ENCODE peak calls at places on chromosomes 4 and X, in six cellular contexts. W is tibial nerve, T is dorsolateral prefrontal cortex, U is HepG2, N is SK-N-SH, V is right atrium auricular region. A is an unnamed sample.

GRCh38 chr4:147578057-147578476 is 39.1 kb upstream of the TMEM184C start:
- DNase-seq in W (no peak), V (no peak), T (no peak), U (peak; percentile 3), N (peak; percentile 11), A (no peak)

GRCh38 chr4:38654273-38654672 is 9.7 kb upstream of the KLF3 start:
- DNase-seq in U (no peak), W (no peak), V (no peak), T (no peak), N (no peak), A (no peak)

GRCh38 chr4:156786713-156787112 is 184.9 kb downstream of the PDGFC start:
- DNase-seq in W (no peak), N (no peak), T (no peak), U (no peak), V (no peak), A (no peak)

GRCh38 chr4:163701915-163702314 is 207.4 kb downstream of the TMA16 start:
- DNase-seq in U (no peak), N (no peak), T (no peak), W (no peak), V (no peak), A (peak; percentile 26)

GRCh38 chr4:166675411-166675810 is 558.9 kb downstream of the SPOCK3 start:
- DNase-seq in T (no peak), U (no peak), N (no peak), V (no peak), W (peak; percentile 13), A (no peak)

GRCh38 chr4:101277661-101278060 is 69.7 kb downstream of the PPP3CA start:
- DNase-seq in U (no peak), N (no peak), V (no peak), T (no peak), W (no peak), A (no peak)

GRCh38 chr4:88230399-88230798 is 54.0 kb downstream of the PPM1K start:
- DNase-seq in N (no peak), T (no peak), U (no peak), W (no peak), V (no peak), A (no peak)

GRCh38 chrX:22730542-22730941 is 269.2 kb upstream of the DDX53 start:
- DNase-seq in V (no peak), N (no peak), T (no peak), U (no peak), W (no peak), A (no peak)

GRCh38 chr4:2909583-2909982 is 53.6 kb downstream of the NOP14 start:
- DNase-seq in W (no peak), T (no peak), U (no peak), N (no peak), V (no peak), A (no peak)

GRCh38 chrX:113804293-113804692 is 779.6 kb upstream of the HTR2C start:
- DNase-seq in V (no peak), W (no peak), N (no peak), U (no peak), T (no peak), A (no peak)

GRCh38 chr4:189202182-189202868 is 738.3 kb upstream of the FRG1 start:
- DNase-seq in V (peak; percentile 61), T (no peak), N (peak; percentile 45), W (peak; percentile 66), U (peak; percentile 9), A (no peak)

GRCh38 chr4:16875487-16875886 is 23.0 kb downstream of the LDB2 start:
- DNase-seq in T (peak; percentile 52), V (no peak), U (no peak), N (no peak), W (no peak), A (no peak)

GRCh38 chrX:144801786-144802185 is 445.5 kb upstream of the SPANXN1 start:
- DNase-seq in U (no peak), W (no peak), N (no peak), V (no peak), T (no peak), A (no peak)

GRCh38 chr4:12588572-12588971 is 895.6 kb downstream of the RAB28 start:
- DNase-seq in T (no peak), N (no peak), W (no peak), V (no peak), U (no peak), A (no peak)
- TF ChIP-seq CTCF in T (no peak), N (no peak), W (no peak), V (no peak), U (no peak), A (no peak)

GRCh38 chr4:40473578-40474388 is 138.7 kb downstream of the CHRNA9 start:
- DNase-seq in U (peak; percentile 87), T (no peak), W (no peak), V (no peak), N (no peak), A (no peak)
- H3K4me3 ChIP-seq in U (peak overlapping the region; percentile 38), T (no peak overlapping the region), W (no peak overlapping the region), V (no peak overlapping the region), N (no peak overlapping the region), A (no peak overlapping the region)

GRCh38 chr4:121995790-121996537 is 44.1 kb upstream of the TRPC3 start:
- DNase-seq in U (no peak), N (no peak), W (no peak), T (no peak), V (no peak), A (no peak)

GRCh38 chr4:122000849-122001248 is 49.0 kb upstream of the TRPC3 start:
- DNase-seq in U (no peak), W (no peak), V (no peak), T (no peak), N (no peak), A (no peak)

GRCh38 chr4:122003335-122003734 is 51.5 kb upstream of the TRPC3 start:
- DNase-seq in V (no peak), T (no peak), U (peak; percentile 64), W (no peak), N (peak; percentile 60), A (peak; percentile 40)

DNA sequence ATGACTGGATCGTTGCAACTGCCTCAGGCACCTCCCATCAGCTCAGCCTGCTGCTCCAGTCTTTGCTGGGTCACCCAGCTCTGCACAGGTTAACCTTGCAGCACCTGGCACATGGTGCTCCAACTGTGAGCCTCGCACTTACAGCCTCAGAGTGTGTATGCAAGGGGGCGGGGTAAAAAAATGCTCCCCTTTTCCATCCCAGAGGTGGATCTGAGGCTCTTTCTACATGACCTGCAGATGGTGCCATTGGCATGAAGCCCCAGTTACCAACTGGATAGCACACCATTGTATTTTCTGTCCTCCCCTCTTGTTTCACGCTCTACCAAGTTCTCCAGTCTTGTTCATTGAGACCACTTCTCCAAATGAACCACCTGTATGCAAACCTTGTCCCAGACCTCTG is 46.2 kb upstream of the TRPC3 start:
- DNase-seq in W (no peak), T (no peak), N (no peak), V (no peak), U (no peak), A (no peak)
- TF ChIP-seq CTCF in W (no peak), T (no peak), N (no peak), V (peak; percentile 14), U (no peak), A (no peak)

DNA sequence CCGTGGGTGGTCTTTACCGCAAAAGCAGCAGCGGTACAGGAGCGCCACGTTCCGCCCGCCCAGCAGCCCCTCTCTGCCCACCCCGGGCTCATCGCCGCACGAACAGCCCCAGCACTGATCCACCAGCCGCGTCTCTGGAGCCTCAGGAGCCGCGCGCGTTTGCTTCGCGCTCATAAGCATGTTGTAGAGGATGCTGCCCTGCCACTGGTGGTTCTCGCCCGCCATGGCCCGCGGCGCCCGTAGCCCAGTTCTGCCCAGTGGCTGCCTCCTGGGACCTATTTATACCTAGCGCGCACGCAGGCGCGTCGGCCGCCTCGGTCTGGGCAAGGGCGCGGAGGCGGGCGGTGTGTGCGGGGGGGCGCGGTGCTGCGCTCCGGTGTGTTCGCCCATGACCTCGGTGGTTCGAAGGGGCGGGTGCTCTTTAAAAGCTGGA is at the start of gene NR0B1:
- DNase-seq in U (no peak), N (no peak), V (no peak), T (no peak), W (no peak), A (no peak)
- H3K4me3 ChIP-seq in U (no peak within 1 kb of the TSS), N (peak within 1 kb of the TSS; percentile 46), V (peak within 1 kb of the TSS; percentile 19), T (peak within 1 kb of the TSS; percentile 59), W (no peak within 1 kb of the TSS), A (no peak within 1 kb of the TSS)

DNA sequence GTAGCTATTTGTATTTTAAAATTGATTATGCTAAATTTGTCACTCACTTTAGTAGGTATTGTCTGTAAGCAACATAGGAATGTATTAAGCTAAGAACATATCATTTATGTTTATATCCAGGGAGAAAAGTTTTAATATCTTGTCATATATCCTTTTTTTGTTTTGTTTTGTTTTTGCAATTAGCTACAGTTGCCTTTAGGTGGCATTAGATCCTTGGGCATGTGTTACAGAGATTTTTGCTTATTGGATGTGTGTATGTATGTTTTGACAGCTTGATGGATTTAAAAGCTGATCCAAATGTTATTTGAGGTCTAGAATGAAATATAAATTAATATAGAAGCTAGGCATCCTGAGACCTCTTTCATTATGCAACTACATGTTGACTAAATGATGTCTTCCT is 36.1 kb upstream of the OTUD4 start:
- DNase-seq in N (peak; percentile 13), V (no peak), U (no peak), W (no peak), T (no peak), A (no peak)
- TF ChIP-seq CTCF in N (peak; percentile 82), V (peak; percentile 25), U (peak; percentile 53), W (peak; percentile 32), T (no peak), A (peak; percentile 33)

GRCh38 chr4:102819588-102820365 is 7.6 kb downstream of the UBE2D3 start:
- DNase-seq in U (no peak), W (no peak), N (no peak), T (no peak), V (no peak), A (no peak)

GRCh38 chr4:102823464-102823863 is 3.9 kb downstream of the UBE2D3 start:
- DNase-seq in W (no peak), T (no peak), U (no peak), V (no peak), N (no peak), A (no peak)

GRCh38 chr4:102817021-102817605 is 10.2 kb downstream of the UBE2D3 start:
- DNase-seq in T (no peak), U (no peak), N (no peak), V (no peak), W (no peak), A (no peak)

GRCh38 chr4:102815981-102816380 is 11.4 kb downstream of the UBE2D3 start:
- DNase-seq in N (no peak), V (no peak), U (peak; percentile 66), W (no peak), T (no peak), A (no peak)

DNA sequence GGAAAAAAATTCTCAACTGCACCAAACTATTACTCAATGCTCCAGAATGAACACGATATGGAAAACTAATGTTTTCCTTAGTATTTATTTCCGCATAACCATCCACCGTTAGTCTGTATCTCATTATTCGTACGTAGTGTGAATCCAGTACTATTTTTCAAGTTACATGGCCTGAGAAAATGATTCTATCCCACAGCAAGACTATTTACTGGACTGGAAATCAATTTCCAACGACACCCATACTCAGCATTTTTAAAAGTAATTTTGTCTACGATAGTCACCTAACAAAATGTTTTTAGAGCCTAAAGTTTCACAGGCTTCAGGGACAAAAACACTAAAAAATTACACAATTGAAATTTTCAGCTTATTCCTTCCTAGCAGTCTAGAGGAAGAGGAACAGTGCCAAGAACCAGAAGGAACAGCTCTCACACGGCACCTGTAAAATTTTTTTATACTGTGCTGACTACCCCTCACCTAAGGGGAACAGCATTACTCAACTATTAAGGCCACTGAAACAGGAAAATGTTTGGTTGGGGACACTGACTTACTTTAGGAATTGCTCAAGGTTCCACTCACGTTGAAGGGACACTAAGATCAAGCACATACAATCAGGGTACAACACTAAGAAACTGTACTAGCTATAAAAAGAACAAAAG is 9.6 kb downstream of the UBE2D3 start:
- DNase-seq in T (no peak), V (no peak), U (no peak), W (no peak), N (no peak), A (no peak)
- H3K4me3 ChIP-seq in T (no peak overlapping the region), V (no peak overlapping the region), U (no peak overlapping the region), W (no peak overlapping the region), N (no peak overlapping the region), A (no peak overlapping the region)

A was measured in GM12864.